ENCODE peak calls at places on chromosomes 12 and 14, in five cellular contexts. B is glutamatergic neuron, T is GM06990, O is fibroblast of the aortic adventitia, H is cardiac muscle cell. Q is an unnamed sample.

GRCh38 chr12:69988601-69989194 is 163.7 kb downstream of the MYRFL start:
- DNase-seq in B (no peak), T (no peak), O (peak; percentile 91), H (peak; percentile 80), Q (no peak)

GRCh38 chr14:57205953-57206352 is 62.8 kb downstream of the EXOC5 start:
- DNase-seq in B (no peak), T (no peak), O (no peak), H (no peak), Q (no peak)

GRCh38 chr12:64650762-64651161 is 40.5 kb downstream of the RASSF3 start:
- DNase-seq in B (no peak), T (no peak), O (no peak), H (no peak), Q (no peak)

GRCh38 chr14:75492832-75493579 is 29.3 kb upstream of the BATF start:
- DNase-seq in B (no peak), T (no peak), O (no peak), H (no peak), Q (no peak)

GRCh38 chr12:13571035-13571434 is 374.5 kb downstream of the EMP1 start:
- DNase-seq in B (no peak), T (no peak), O (no peak), H (no peak), Q (no peak)

GRCh38 chr12:132926417-132926833 is 29.7 kb downstream of the ZNF605 start:
- DNase-seq in B (no peak), T (no peak), O (no peak), H (no peak), Q (no peak)

GRCh38 chr14:95364481-95365209 is 44.9 kb upstream of the CLMN start:
- DNase-seq in B (no peak), T (no peak), O (no peak), H (no peak), Q (no peak)

GRCh38 chr14:93045965-93046695 is 69.6 kb downstream of the ITPK1 start:
- DNase-seq in B (no peak), T (no peak), O (peak; percentile 76), H (peak; percentile 66), Q (no peak)

GRCh38 chr12:107093547-107094448 is at the start of gene CRY1:
- DNase-seq in B (peak; percentile 96), T (peak; percentile 95), O (peak; percentile 95), H (peak; percentile 98), Q (peak; percentile 87)

GRCh38 chr12:104674083-104674482 is 217.3 kb downstream of the CHST11 start:
- DNase-seq in B (no peak), T (no peak), O (peak; percentile 49), H (peak; percentile 35), Q (no peak)

GRCh38 chr12:75438052-75438754 is 42.4 kb upstream of the GLIPR1 start:
- DNase-seq in B (no peak), T (no peak), O (no peak), H (no peak), Q (no peak)

GRCh38 chr14:23359167-23359626 is 5.8 kb downstream of the EFS start:
- DNase-seq in B (no peak), T (no peak), O (no peak), H (no peak), Q (no peak)

GRCh38 chr12:68470664-68471328 is 138.6 kb upstream of the MDM1 start:
- DNase-seq in B (no peak), T (no peak), O (no peak), H (no peak), Q (no peak)

GRCh38 chr14:49134940-49135339 is 451.2 kb downstream of the RPS29 start:
- DNase-seq in B (no peak), T (no peak), O (no peak), H (no peak), Q (no peak)

GRCh38 chr14:50954811-50955372 is 10.6 kb upstream of the PYGL start:
- DNase-seq in B (no peak), T (no peak), O (peak; percentile 83), H (peak; percentile 79), Q (peak; percentile 70)

GRCh38 chr12:62192486-62193250 is 67.5 kb upstream of the USP15 start:
- DNase-seq in B (peak; percentile 45), T (peak; percentile 46), O (peak; percentile 88), H (peak; percentile 92), Q (peak; percentile 84)

GRCh38 chr12:78928200-78929074 is 63.9 kb downstream of the SYT1 start:
- DNase-seq in B (no peak), T (no peak), O (peak; percentile 87), H (peak; percentile 51), Q (no peak)

GRCh38 chr12:1907652-1908611 is 10.5 kb downstream of the CACNA2D4 start:
- DNase-seq in B (no peak), T (no peak), O (no peak), H (no peak), Q (no peak)

GRCh38 chr12:132503611-132504204 is 13.8 kb downstream of the FBRSL1 start:
- DNase-seq in B (no peak), T (no peak), O (no peak), H (no peak), Q (no peak)

GRCh38 chr12:38156497-38157245 is 159.9 kb upstream of the ALG10B start:
- DNase-seq in B (no peak), T (no peak), O (no peak), H (no peak), Q (no peak)

GRCh38 chr14:106556665-106557289 is 1030.4 kb downstream of the TMEM121 start:
- DNase-seq in B (no peak), T (peak; percentile 43), O (no peak), H (no peak), Q (peak; percentile 51)

GRCh38 chr14:99792551-99793212 is 531 bp upstream of the EML1 start:
- DNase-seq in B (peak; percentile 34), T (peak; percentile 15), O (peak; percentile 36), H (peak; percentile 33), Q (no peak)

GRCh38 chr12:11949738-11950403 is 120.9 kb upstream of the BCL2L14 start:
- DNase-seq in B (no peak), T (no peak), O (no peak), H (no peak), Q (no peak)

GRCh38 chr14:24042733-24043132 is 9.1 kb upstream of the CARMIL3 start:
- DNase-seq in B (no peak), T (no peak), O (peak; percentile 9), H (no peak), Q (no peak)

GRCh38 chr12:100826323-100826722 is 31.7 kb downstream of the ANO4 start:
- DNase-seq in B (no peak), T (no peak), O (peak; percentile 68), H (peak; percentile 74), Q (peak; percentile 17)

GRCh38 chr14:103504991-103505565 is 17.6 kb downstream of the CKB start:
- DNase-seq in B (no peak), T (no peak), O (no peak), H (no peak), Q (no peak)

GRCh38 chr14:51056431-51056830 is 38.5 kb downstream of the TRIM9 start:
- DNase-seq in B (no peak), T (no peak), O (no peak), H (no peak), Q (no peak)

GRCh38 chr12:26748741-26749431 is 84.1 kb downstream of the ITPR2 start:
- DNase-seq in B (no peak), T (peak; percentile 71), O (peak; percentile 61), H (peak; percentile 58), Q (no peak)

GRCh38 chr12:5784626-5785130 is 160.4 kb downstream of the ANO2 start:
- DNase-seq in B (no peak), T (no peak), O (no peak), H (no peak), Q (no peak)

GRCh38 chr12:120230326-120230973 is 29.5 kb upstream of the RPLP0 start:
- DNase-seq in B (peak; percentile 50), T (no peak), O (peak; percentile 96), H (peak; percentile 92), Q (no peak)

GRCh38 chr12:119340604-119341003 is 6.1 kb downstream of the CCDC60 start:
- DNase-seq in B (no peak), T (no peak), O (no peak), H (no peak), Q (no peak)

GRCh38 chr12:23950011-23950774 is 723 bp upstream of the SOX5 start:
- DNase-seq in B (no peak), T (no peak), O (peak; percentile 31), H (peak; percentile 30), Q (no peak)

GRCh38 chr12:19706936-19707335 is 267.6 kb downstream of the AEBP2 start:
- DNase-seq in B (no peak), T (no peak), O (no peak), H (no peak), Q (no peak)

GRCh38 chr14:74414793-74415437 is 11.1 kb downstream of the SYNDIG1L start:
- DNase-seq in B (peak; percentile 62), T (no peak), O (no peak), H (peak; percentile 6), Q (no peak)

GRCh38 chr12:58425481-58426392 is 484.4 kb downstream of the ATP23 start:
- DNase-seq in B (no peak), T (peak; percentile 19), O (peak; percentile 93), H (peak; percentile 89), Q (peak; percentile 30)

GRCh38 chr14:102789349-102789748 is 12.1 kb downstream of the TRAF3 start:
- DNase-seq in B (no peak), T (no peak), O (no peak), H (no peak), Q (no peak)

GRCh38 chr12:65615091-65615490 is 209.2 kb upstream of the HMGA2 start:
- DNase-seq in B (no peak), T (no peak), O (peak; percentile 99), H (peak; percentile 84), Q (no peak)

GRCh38 chr14:69611264-69612013 is at the start of gene SUSD6:
- DNase-seq in B (peak; percentile 92), T (peak; percentile 92), O (peak; percentile 84), H (peak; percentile 94), Q (peak; percentile 96)
- TF ChIP-seq CTCF in B (no peak), T (no peak), O (no peak), H (no peak), Q (no peak)

GRCh38 chr12:22684526-22685118 is 59.7 kb downstream of the ETNK1 start:
- DNase-seq in B (no peak), T (peak; percentile 31), O (peak; percentile 73), H (peak; percentile 65), Q (peak; percentile 13)
- TF ChIP-seq CTCF in B (peak; percentile 67), T (peak; percentile 49), O (peak; percentile 67), H (peak; percentile 64), Q (peak; percentile 46)

GRCh38 chr14:68084256-68084655 is 264.7 kb downstream of the RAD51B start:
- DNase-seq in B (no peak), T (no peak), O (peak; percentile 25), H (peak; percentile 44), Q (no peak)
- TF ChIP-seq CTCF in B (no peak), T (peak; percentile 32), O (peak; percentile 21), H (peak; percentile 15), Q (no peak)

GRCh38 chr12:122336015-122336946 is 70.0 kb upstream of the VPS33A start:
- DNase-seq in B (peak; percentile 45), T (no peak), O (peak; percentile 40), H (peak; percentile 52), Q (peak; percentile 44)
- TF ChIP-seq CTCF in B (peak; percentile 76), T (peak; percentile 75), O (peak; percentile 79), H (peak; percentile 78), Q (peak; percentile 57)